ENCODE peak calls at places on chromosomes 12 and 14, in four cellular contexts. One of them, this sample, is unnamed.
A peak's percentile ranks its signal among the peaks of the same experiment; 100 is the strongest.

GRCh38 chr14:24996930-24997329 is 53.0 kb downstream of the STXBP6 start:
- DNase-seq in neuronal stem cell: no peak
- DNase-seq in IMR-90: no peak
- DNase-seq in mesenchymal stem cell: no peak
- DNase-seq in this sample: no peak

GRCh38 chr14:68368850-68369249 is 424.0 kb downstream of the ZFP36L1 start:
- DNase-seq in neuronal stem cell: no peak
- DNase-seq in IMR-90: no peak
- DNase-seq in mesenchymal stem cell: no peak
- DNase-seq in this sample: no peak

GRCh38 chr14:103508930-103509329 is 13.7 kb downstream of the CKB start:
- DNase-seq in neuronal stem cell: no peak
- DNase-seq in IMR-90: no peak
- DNase-seq in mesenchymal stem cell: no peak
- DNase-seq in this sample: no peak

GRCh38 chr14:68255697-68256178 is 436.2 kb downstream of the RAD51B start:
- DNase-seq in neuronal stem cell: no peak
- DNase-seq in IMR-90: peak; percentile 93
- DNase-seq in mesenchymal stem cell: peak; percentile 21
- DNase-seq in this sample: no peak

GRCh38 chr12:109741970-109742372 is 28.3 kb downstream of the FAM222A start:
- DNase-seq in neuronal stem cell: no peak
- DNase-seq in IMR-90: no peak
- DNase-seq in mesenchymal stem cell: no peak
- DNase-seq in this sample: peak; percentile 23

GRCh38 chr14:65296876-65297275 is 115.7 kb upstream of the FUT8 start:
- DNase-seq in neuronal stem cell: no peak
- DNase-seq in IMR-90: no peak
- DNase-seq in mesenchymal stem cell: no peak
- DNase-seq in this sample: no peak

GRCh38 chr12:67842124-67842523 is 147.1 kb upstream of the IFNG-AS1 start:
- DNase-seq in neuronal stem cell: no peak
- DNase-seq in IMR-90: no peak
- DNase-seq in mesenchymal stem cell: no peak
- DNase-seq in this sample: no peak

GRCh38 chr12:6279256-6279628 is 31.2 kb upstream of the PLEKHG6 start:
- DNase-seq in neuronal stem cell: no peak
- DNase-seq in IMR-90: no peak
- DNase-seq in mesenchymal stem cell: no peak
- DNase-seq in this sample: no peak

GRCh38 chr12:131636266-131636665 is 74.6 kb upstream of the SFSWAP start:
- DNase-seq in neuronal stem cell: no peak
- DNase-seq in IMR-90: no peak
- DNase-seq in mesenchymal stem cell: no peak
- DNase-seq in this sample: no peak

GRCh38 chr12:107092669-107093546 is 441 bp downstream of the CRY1 start:
- DNase-seq in neuronal stem cell: peak; percentile 24
- DNase-seq in IMR-90: no peak
- DNase-seq in mesenchymal stem cell: peak; percentile 77
- DNase-seq in this sample: peak; percentile 65

GRCh38 chr14:64234877-64235651 is 59.1 kb downstream of the ESR2 start:
- DNase-seq in neuronal stem cell: no peak
- DNase-seq in IMR-90: peak; percentile 14
- DNase-seq in mesenchymal stem cell: no peak
- DNase-seq in this sample: no peak

GRCh38 chr14:71290960-71291466 is 383.8 kb downstream of the PCNX1 start:
- DNase-seq in neuronal stem cell: no peak
- DNase-seq in IMR-90: peak; percentile 93
- DNase-seq in mesenchymal stem cell: peak; percentile 65
- DNase-seq in this sample: no peak

GRCh38 chr12:8712572-8712971 is 14.8 kb downstream of the RIMKLB start:
- DNase-seq in neuronal stem cell: no peak
- DNase-seq in IMR-90: no peak
- DNase-seq in mesenchymal stem cell: no peak
- DNase-seq in this sample: no peak

GRCh38 chr12:96045566-96045965 is 10.2 kb upstream of the LTA4H start:
- DNase-seq in neuronal stem cell: no peak
- DNase-seq in IMR-90: no peak
- DNase-seq in mesenchymal stem cell: no peak
- DNase-seq in this sample: no peak

GRCh38 chr14:71248204-71248603 is 340.9 kb downstream of the PCNX1 start:
- DNase-seq in neuronal stem cell: no peak
- DNase-seq in IMR-90: peak; percentile 65
- DNase-seq in mesenchymal stem cell: peak; percentile 30
- DNase-seq in this sample: no peak

GRCh38 chr12:52198454-52199215 is 6.8 kb upstream of the KRT80 start:
- DNase-seq in neuronal stem cell: no peak
- DNase-seq in IMR-90: no peak
- DNase-seq in mesenchymal stem cell: no peak
- DNase-seq in this sample: no peak
- H3K14ac ChIP-seq in neuronal stem cell: no peak overlapping the region
- H3K14ac ChIP-seq in IMR-90: peak overlapping the region; percentile 9
- H3K14ac ChIP-seq in mesenchymal stem cell: no peak overlapping the region
- H3K14ac ChIP-seq in this sample: no peak overlapping the region

GRCh38 chr12:121130866-121131373 is 1.8 kb upstream of the P2RX7 start:
- DNase-seq in neuronal stem cell: no peak
- DNase-seq in IMR-90: no peak
- DNase-seq in mesenchymal stem cell: no peak
- DNase-seq in this sample: no peak

GRCh38 chr12:121133838-121134237 is 1.2 kb downstream of the P2RX7 start:
- DNase-seq in neuronal stem cell: no peak
- DNase-seq in IMR-90: no peak
- DNase-seq in mesenchymal stem cell: no peak
- DNase-seq in this sample: no peak

GRCh38 chr12:121135320-121135719 is 2.6 kb downstream of the P2RX7 start:
- DNase-seq in neuronal stem cell: no peak
- DNase-seq in IMR-90: no peak
- DNase-seq in mesenchymal stem cell: no peak
- DNase-seq in this sample: no peak

GRCh38 chr12:121131941-121132341 is 735 bp upstream of the P2RX7 start:
- DNase-seq in neuronal stem cell: no peak
- DNase-seq in IMR-90: no peak
- DNase-seq in mesenchymal stem cell: no peak
- DNase-seq in this sample: no peak

GRCh38 chr12:121132601-121133481 is at the start of gene P2RX7:
- DNase-seq in neuronal stem cell: no peak
- DNase-seq in IMR-90: peak; percentile 52
- DNase-seq in mesenchymal stem cell: peak; percentile 65
- DNase-seq in this sample: peak; percentile 89
- H3K27ac ChIP-seq in neuronal stem cell: no peak within 1 kb of the TSS
- H3K27ac ChIP-seq in IMR-90: peak within 1 kb of the TSS; percentile 1
- H3K27ac ChIP-seq in mesenchymal stem cell: no peak within 1 kb of the TSS
- H3K27ac ChIP-seq in this sample: no peak within 1 kb of the TSS

DNA sequence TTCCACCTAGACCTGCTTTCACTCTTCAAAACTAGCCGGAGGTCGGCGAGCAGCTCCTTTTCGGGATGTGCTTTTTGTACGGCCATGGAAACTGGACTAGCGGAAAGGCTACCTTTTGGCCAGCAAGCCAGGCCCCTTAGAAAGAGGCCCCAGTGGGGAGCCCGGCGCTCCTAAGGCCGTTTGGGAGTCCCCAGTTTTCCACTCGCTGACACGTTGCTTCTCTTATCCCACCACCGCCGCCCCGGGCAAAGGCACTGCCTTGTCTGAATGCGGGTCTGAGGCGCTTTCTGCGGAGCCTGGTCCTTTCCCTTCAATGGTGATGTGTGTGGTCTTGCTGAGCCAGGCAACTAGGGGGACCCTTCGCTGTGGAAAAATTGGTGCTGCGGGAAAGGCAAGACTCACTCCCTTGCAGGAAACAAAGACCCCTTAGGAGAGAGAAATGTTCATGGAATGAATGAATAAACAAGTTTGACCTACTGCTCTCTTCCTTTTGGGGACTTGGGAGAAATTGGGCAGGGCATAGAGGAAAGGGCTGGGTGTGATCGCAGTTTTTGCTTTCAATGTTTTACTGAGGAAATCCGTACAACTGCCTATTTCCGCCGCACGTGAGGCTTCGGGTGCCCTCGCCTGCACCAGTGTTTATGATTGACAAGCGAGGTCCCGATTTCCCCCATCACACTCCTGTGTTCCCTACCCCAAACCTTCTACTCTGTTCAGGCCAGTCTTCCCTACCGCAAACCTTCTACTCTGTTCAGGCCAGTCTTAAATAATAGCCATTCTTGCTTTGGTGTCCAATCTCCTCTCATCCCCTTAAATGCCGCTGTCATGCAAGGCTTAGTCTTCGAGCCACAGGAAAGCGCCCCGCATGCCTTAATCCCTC is 970 bp upstream of the SLC38A2 start:
- DNase-seq in neuronal stem cell: peak; percentile 60
- DNase-seq in IMR-90: peak; percentile 68
- DNase-seq in mesenchymal stem cell: peak; percentile 82
- DNase-seq in this sample: peak; percentile 82
- H3K14ac ChIP-seq in neuronal stem cell: no peak overlapping the region
- H3K14ac ChIP-seq in IMR-90: peak overlapping the region; percentile 100
- H3K14ac ChIP-seq in mesenchymal stem cell: no peak overlapping the region
- H3K14ac ChIP-seq in this sample: no peak overlapping the region

DNA sequence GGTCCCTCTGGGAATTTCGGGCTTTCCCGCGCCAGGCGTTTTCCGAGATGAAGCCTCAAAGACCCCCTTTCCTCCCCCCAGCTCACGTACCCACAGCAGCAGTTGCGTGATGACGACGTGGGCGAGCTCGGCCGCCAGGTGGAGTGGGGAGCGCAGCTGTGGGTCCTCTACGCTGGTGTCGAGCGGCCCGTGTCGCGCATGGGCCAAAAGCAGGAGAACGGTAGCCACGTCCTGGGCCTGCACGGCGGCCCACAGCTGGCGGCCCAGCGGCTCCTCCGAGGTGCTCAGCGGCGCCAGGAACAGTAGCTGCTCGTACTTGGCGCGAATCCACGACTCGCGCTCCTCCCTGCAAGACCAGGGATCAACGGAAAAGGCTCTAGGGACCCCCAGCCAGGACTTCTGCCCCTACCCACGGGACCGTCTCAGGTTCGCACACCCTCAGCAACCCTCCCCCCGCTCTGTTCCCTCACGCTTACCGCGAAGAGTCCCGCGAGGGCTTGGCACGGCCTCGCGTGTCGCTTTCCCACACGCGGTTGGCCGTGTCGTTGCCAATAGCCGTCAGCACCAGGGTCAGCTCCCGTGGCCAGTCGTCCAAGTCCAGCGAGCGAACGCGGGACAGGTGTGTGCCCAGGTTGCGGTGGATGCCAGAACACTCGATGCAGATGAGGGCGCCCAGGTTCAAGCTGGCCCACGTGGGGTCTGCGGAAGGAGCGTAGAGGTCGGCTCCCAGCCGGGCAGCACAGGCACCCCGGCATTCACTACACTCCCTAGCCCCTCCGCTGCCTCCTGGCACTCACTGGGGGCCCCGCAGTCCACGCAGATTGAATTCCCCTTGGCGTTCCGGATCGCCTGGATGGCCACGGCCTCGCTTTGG is 11.4 kb downstream of the AGAP2 start:
- DNase-seq in neuronal stem cell: no peak
- DNase-seq in IMR-90: no peak
- DNase-seq in mesenchymal stem cell: peak; percentile 56
- DNase-seq in this sample: peak; percentile 57
- H3K27ac ChIP-seq in neuronal stem cell: no peak overlapping the region
- H3K27ac ChIP-seq in IMR-90: peak overlapping the region; percentile 61
- H3K27ac ChIP-seq in mesenchymal stem cell: no peak overlapping the region
- H3K27ac ChIP-seq in this sample: no peak overlapping the region

DNA sequence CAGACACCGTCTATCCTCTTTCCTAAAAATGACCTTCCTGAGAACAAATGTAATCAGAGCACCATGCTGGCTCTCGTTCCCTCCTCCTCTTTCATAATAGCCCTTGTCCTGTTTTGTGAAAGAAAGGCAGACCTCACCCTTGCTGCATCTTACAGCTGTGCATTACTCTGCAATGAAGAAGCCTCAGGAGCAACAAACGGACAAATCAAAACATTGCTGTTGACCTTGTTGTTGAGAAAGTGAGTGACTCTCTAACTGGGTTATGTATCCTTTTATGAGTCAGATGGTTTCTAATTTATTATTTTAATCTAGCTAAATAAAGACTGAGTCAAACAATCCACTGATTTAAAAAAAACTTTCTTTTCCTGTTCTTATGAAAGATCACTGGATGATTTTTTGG is 180.9 kb downstream of the RPS29 start:
- DNase-seq in neuronal stem cell: no peak
- DNase-seq in IMR-90: peak; percentile 65
- DNase-seq in mesenchymal stem cell: peak; percentile 60
- DNase-seq in this sample: no peak
- H3K14ac ChIP-seq in neuronal stem cell: no peak overlapping the region
- H3K14ac ChIP-seq in IMR-90: no peak overlapping the region
- H3K14ac ChIP-seq in mesenchymal stem cell: no peak overlapping the region
- H3K14ac ChIP-seq in this sample: no peak overlapping the region

GRCh38 chr12:115450710-115451109 is 766.7 kb upstream of the TBX3 start:
- DNase-seq in neuronal stem cell: no peak
- DNase-seq in IMR-90: no peak
- DNase-seq in mesenchymal stem cell: no peak
- DNase-seq in this sample: peak; percentile 41
- H3K27ac ChIP-seq in neuronal stem cell: no peak overlapping the region
- H3K27ac ChIP-seq in IMR-90: no peak overlapping the region
- H3K27ac ChIP-seq in mesenchymal stem cell: no peak overlapping the region
- H3K27ac ChIP-seq in this sample: no peak overlapping the region

GRCh38 chr12:49264873-49265792 is at the start of gene TUBA1C:
- DNase-seq in neuronal stem cell: peak; percentile 85
- DNase-seq in IMR-90: peak; percentile 95
- DNase-seq in mesenchymal stem cell: peak; percentile 94
- DNase-seq in this sample: peak; percentile 97
- H3K14ac ChIP-seq in neuronal stem cell: peak within 1 kb of the TSS; percentile 92
- H3K14ac ChIP-seq in IMR-90: peak within 1 kb of the TSS; percentile 100
- H3K14ac ChIP-seq in mesenchymal stem cell: peak within 1 kb of the TSS; percentile 85
- H3K14ac ChIP-seq in this sample: peak within 1 kb of the TSS; percentile 90

GRCh38 chr12:112503521-112503920 is 84.8 kb downstream of the PTPN11 start:
- DNase-seq in neuronal stem cell: no peak
- DNase-seq in IMR-90: no peak
- DNase-seq in mesenchymal stem cell: no peak
- DNase-seq in this sample: no peak
- H3K27ac ChIP-seq in neuronal stem cell: no peak overlapping the region
- H3K27ac ChIP-seq in IMR-90: no peak overlapping the region
- H3K27ac ChIP-seq in mesenchymal stem cell: no peak overlapping the region
- H3K27ac ChIP-seq in this sample: no peak overlapping the region